ENCODE peak calls at places on chromosome 13, in nine cellular contexts. S is left lung, Q is neural crest cell, O is cardiac muscle cell, Z is mucosa of descending colon, P is fibroblast of lung, T is fibroblast of the aortic adventitia, C is GM20000, R is suprapubic skin. V is an unnamed sample.

GRCh38 chr13:30739646-30740642 is 4.6 kb downstream of the ALOX5AP start:
- DNase-seq in S (no peak), Q (no peak), O (peak; percentile 89), Z (no peak), P (peak; percentile 90), T (peak; percentile 92), C (peak; percentile 60), R (no peak), V (peak; percentile 3)

GRCh38 chr13:39144941-39145533 is 106.8 kb downstream of the NHLRC3 start:
- DNase-seq in S (no peak), Q (peak; percentile 58), O (peak; percentile 86), Z (no peak), P (peak; percentile 78), T (peak; percentile 84), C (peak; percentile 61), R (peak; percentile 69), V (peak; percentile 45)

GRCh38 chr13:110127986-110128511 is 178.9 kb downstream of the COL4A1 start:
- DNase-seq in S (no peak), Q (no peak), O (no peak), Z (no peak), P (no peak), T (peak; percentile 64), C (no peak), R (no peak), V (no peak)

GRCh38 chr13:96075953-96076543 is 13.9 kb upstream of the HS6ST3 start:
- DNase-seq in S (no peak), Q (no peak), O (peak; percentile 48), Z (no peak), P (peak; percentile 39), T (peak; percentile 52), C (no peak), R (no peak), V (no peak)

GRCh38 chr13:43760257-43760656 is 26.5 kb downstream of the ENOX1 start:
- DNase-seq in S (no peak), Q (no peak), O (no peak), Z (no peak), P (no peak), T (no peak), C (no peak), R (no peak), V (no peak)

GRCh38 chr13:73000027-73000674 is 58.7 kb upstream of the KLF5 start:
- DNase-seq in S (no peak), Q (no peak), O (peak; percentile 52), Z (no peak), P (no peak), T (peak; percentile 31), C (peak; percentile 32), R (no peak), V (no peak)

GRCh38 chr13:34578471-34578870 is 363.6 kb upstream of the NBEA start:
- DNase-seq in S (no peak), Q (no peak), O (peak; percentile 50), Z (no peak), P (no peak), T (no peak), C (no peak), R (no peak), V (no peak)

GRCh38 chr13:95714142-95714832 is 37.3 kb downstream of the DNAJC3 start:
- DNase-seq in S (no peak), Q (no peak), O (peak; percentile 73), Z (no peak), P (peak; percentile 79), T (peak; percentile 62), C (no peak), R (no peak), V (no peak)

GRCh38 chr13:98511435-98511834 is 65.5 kb downstream of the STK24 start:
- DNase-seq in S (no peak), Q (no peak), O (no peak), Z (no peak), P (no peak), T (no peak), C (no peak), R (no peak), V (no peak)

GRCh38 chr13:75194717-75195116 is 287.3 kb downstream of the TBC1D4 start:
- DNase-seq in S (no peak), Q (no peak), O (peak; percentile 49), Z (no peak), P (no peak), T (peak; percentile 33), C (no peak), R (no peak), V (no peak)

GRCh38 chr13:105159794-105160193 is 1375.7 kb downstream of the EFNB2 start:
- DNase-seq in S (no peak), Q (no peak), O (no peak), Z (no peak), P (no peak), T (no peak), C (no peak), R (no peak), V (no peak)

GRCh38 chr13:103403148-103403740 is 337.0 kb upstream of the SLC10A2 start:
- DNase-seq in S (no peak), Q (no peak), O (no peak), Z (no peak), P (no peak), T (no peak), C (no peak), R (no peak), V (no peak)

GRCh38 chr13:28680541-28680940 is 21.6 kb downstream of the POMP start:
- DNase-seq in S (no peak), Q (no peak), O (no peak), Z (no peak), P (no peak), T (no peak), C (no peak), R (no peak), V (no peak)

GRCh38 chr13:28684257-28684656 is 25.3 kb downstream of the POMP start:
- DNase-seq in S (no peak), Q (no peak), O (no peak), Z (peak; percentile 59), P (no peak), T (no peak), C (no peak), R (no peak), V (no peak)

GRCh38 chr13:28679628-28680027 is 20.7 kb downstream of the POMP start:
- DNase-seq in S (no peak), Q (no peak), O (peak; percentile 35), Z (no peak), P (peak; percentile 29), T (peak; percentile 37), C (no peak), R (no peak), V (no peak)

GRCh38 chr13:28678809-28679208 is 19.9 kb downstream of the POMP start:
- DNase-seq in S (no peak), Q (no peak), O (no peak), Z (no peak), P (peak; percentile 15), T (no peak), C (no peak), R (no peak), V (no peak)
- TF ChIP-seq CTCF in S (no peak), Q (no peak), O (no peak), Z (no peak), P (peak; percentile 24), T (peak; percentile 21), C (peak; percentile 5), R (peak; percentile 4), V (no peak)

GRCh38 chr13:97109841-97110492 is 112.2 kb upstream of the MBNL2 start:
- DNase-seq in S (peak; percentile 88), Q (peak; percentile 87), O (peak; percentile 95), Z (peak; percentile 86), P (peak; percentile 79), T (peak; percentile 94), C (peak; percentile 84), R (peak; percentile 94), V (peak; percentile 85)
- TF ChIP-seq CTCF in S (peak; percentile 95), Q (peak; percentile 99), O (peak; percentile 90), Z (peak; percentile 89), P (peak; percentile 78), T (peak; percentile 80), C (peak; percentile 84), R (peak; percentile 96), V (peak; percentile 55)

DNA sequence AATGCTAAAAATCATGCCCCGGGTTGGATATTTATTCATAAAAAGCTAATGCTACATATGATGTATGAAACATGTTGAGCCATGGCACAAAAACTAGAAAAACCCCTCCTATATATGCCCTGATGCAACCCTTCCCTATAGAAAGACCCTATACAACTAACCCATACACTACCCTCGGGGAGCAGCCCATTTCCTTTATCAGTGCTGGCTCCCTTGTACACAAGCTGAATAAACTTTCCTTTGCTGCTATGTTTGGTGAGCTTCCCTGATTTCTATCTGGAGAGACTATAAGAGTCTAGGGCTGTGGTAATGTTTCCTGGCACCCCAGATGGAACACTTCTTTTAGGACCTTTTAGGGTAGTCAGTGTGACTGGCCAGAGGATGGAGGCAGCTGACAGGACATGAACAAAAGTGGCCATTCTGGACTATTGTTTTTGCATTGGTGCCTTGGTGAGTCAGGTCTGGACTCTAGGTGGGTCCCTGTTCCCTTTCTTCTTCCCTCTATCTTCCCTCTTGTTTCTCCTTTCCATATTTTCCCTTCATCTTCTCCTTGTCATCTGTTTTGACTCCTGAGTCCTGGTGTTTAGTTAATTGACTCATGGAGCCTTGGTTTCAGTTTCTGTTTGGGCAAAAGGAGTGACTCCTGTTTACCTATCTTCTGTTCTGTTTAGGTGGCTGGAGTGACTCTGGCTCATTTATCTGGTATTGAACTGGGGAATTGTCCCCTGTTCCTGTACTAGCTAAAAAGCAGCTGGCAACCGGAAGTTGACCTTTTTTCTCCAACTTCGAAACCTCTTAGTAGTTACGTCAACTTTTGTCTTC is 1321.8 kb upstream of the PCDH9 start:
- DNase-seq in S (no peak), Q (no peak), O (no peak), Z (no peak), P (no peak), T (no peak), C (no peak), R (no peak), V (no peak)
- TF ChIP-seq CTCF in S (no peak), Q (no peak), O (no peak), Z (no peak), P (no peak), T (no peak), C (no peak), R (no peak), V (no peak)

GRCh38 chr13:107138468-107138867 is 570.5 kb upstream of the ARGLU1 start:
- DNase-seq in S (no peak), Q (no peak), O (no peak), Z (no peak), P (peak; percentile 15), T (no peak), C (no peak), R (no peak), V (no peak)

GRCh38 chr13:107141767-107142166 is 573.8 kb upstream of the ARGLU1 start:
- DNase-seq in S (no peak), Q (no peak), O (no peak), Z (no peak), P (no peak), T (no peak), C (no peak), R (no peak), V (no peak)

GRCh38 chr13:107138987-107139386 is 571.0 kb upstream of the ARGLU1 start:
- DNase-seq in S (no peak), Q (no peak), O (no peak), Z (no peak), P (no peak), T (no peak), C (no peak), R (no peak), V (no peak)

DNA sequence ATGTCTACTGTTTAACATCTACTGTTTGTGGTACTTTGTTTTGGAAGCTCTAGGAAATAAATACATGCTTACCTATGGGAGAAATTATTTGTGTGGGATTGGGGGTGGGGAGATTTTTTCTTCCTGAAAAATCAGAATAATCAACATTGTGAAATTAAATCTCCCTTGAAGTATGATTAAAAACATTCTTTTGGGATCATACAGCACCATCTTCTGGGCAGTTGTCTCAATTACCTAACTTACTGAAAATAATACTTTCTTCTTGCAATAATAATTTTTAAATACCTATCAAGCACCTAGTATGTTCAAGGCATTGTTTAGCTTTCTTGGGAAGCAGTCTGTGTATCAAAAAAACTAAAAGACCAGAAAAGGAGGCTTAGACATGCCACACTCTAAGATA is 576.5 kb upstream of the ARGLU1 start:
- DNase-seq in S (no peak), Q (no peak), O (peak; percentile 22), Z (no peak), P (peak; percentile 55), T (no peak), C (no peak), R (no peak), V (no peak)
- TF ChIP-seq CTCF in S (no peak), Q (peak; percentile 47), O (no peak), Z (no peak), P (peak; percentile 38), T (no peak), C (no peak), R (no peak), V (no peak)

V was measured in Calu3.